ENCODE peak calls at places on chromosomes 2 and 18, in six cellular contexts. One of them, this sample, is unnamed.

GRCh38 chr2:100321881-100322820 is at the start of gene LONRF2:
- DNase-seq in endothelial cell: peak
- DNase-seq in breast epithelium: no peak
- DNase-seq in Peyer's patch: no peak
- DNase-seq in fibroblast of villous mesenchyme: no peak
- DNase-seq in IMR-90: no peak
- DNase-seq in this sample: peak

GRCh38 chr18:51241226-51241625 is 43.7 kb upstream of the MEX3C start:
- DNase-seq in Peyer's patch: no peak
- DNase-seq in fibroblast of villous mesenchyme: no peak
- DNase-seq in endothelial cell: no peak
- DNase-seq in breast epithelium: no peak
- DNase-seq in IMR-90: no peak
- DNase-seq in this sample: no peak

GRCh38 chr2:191038241-191038725 is 24.3 kb upstream of the STAT1 start:
- DNase-seq in Peyer's patch: no peak
- DNase-seq in fibroblast of villous mesenchyme: peak
- DNase-seq in breast epithelium: no peak
- DNase-seq in IMR-90: peak
- DNase-seq in endothelial cell: no peak
- DNase-seq in this sample: no peak

GRCh38 chr2:214543386-214543955 is 132.6 kb downstream of the VWC2L start:
- DNase-seq in fibroblast of villous mesenchyme: peak
- DNase-seq in IMR-90: peak
- DNase-seq in Peyer's patch: no peak
- DNase-seq in endothelial cell: no peak
- DNase-seq in breast epithelium: no peak
- DNase-seq in this sample: no peak

GRCh38 chr18:51531496-51531895 is 334.0 kb upstream of the MEX3C start:
- DNase-seq in endothelial cell: no peak
- DNase-seq in fibroblast of villous mesenchyme: no peak
- DNase-seq in IMR-90: no peak
- DNase-seq in Peyer's patch: no peak
- DNase-seq in breast epithelium: no peak
- DNase-seq in this sample: no peak

GRCh38 chr2:30293303-30293912 is 62.1 kb downstream of the LBH start:
- DNase-seq in IMR-90: peak
- DNase-seq in fibroblast of villous mesenchyme: peak
- DNase-seq in endothelial cell: peak
- DNase-seq in breast epithelium: no peak
- DNase-seq in Peyer's patch: no peak
- DNase-seq in this sample: peak

GRCh38 chr18:41744664-41745063 is 210.4 kb upstream of the PIK3C3 start:
- DNase-seq in breast epithelium: no peak
- DNase-seq in endothelial cell: no peak
- DNase-seq in Peyer's patch: no peak
- DNase-seq in fibroblast of villous mesenchyme: no peak
- DNase-seq in IMR-90: no peak
- DNase-seq in this sample: no peak

GRCh38 chr2:69353360-69353759 is 33.7 kb downstream of the GFPT1 start:
- DNase-seq in endothelial cell: no peak
- DNase-seq in IMR-90: no peak
- DNase-seq in Peyer's patch: no peak
- DNase-seq in breast epithelium: no peak
- DNase-seq in fibroblast of villous mesenchyme: no peak
- DNase-seq in this sample: no peak

GRCh38 chr2:102790086-102790453 is 28.2 kb downstream of the TMEM182 start:
- DNase-seq in endothelial cell: no peak
- DNase-seq in fibroblast of villous mesenchyme: no peak
- DNase-seq in Peyer's patch: no peak
- DNase-seq in IMR-90: no peak
- DNase-seq in breast epithelium: no peak
- DNase-seq in this sample: no peak

GRCh38 chr18:37965572-37965970 is 400.0 kb upstream of the CELF4 start:
- DNase-seq in IMR-90: no peak
- DNase-seq in breast epithelium: no peak
- DNase-seq in fibroblast of villous mesenchyme: no peak
- DNase-seq in Peyer's patch: no peak
- DNase-seq in endothelial cell: no peak
- DNase-seq in this sample: no peak

GRCh38 chr2:144407262-144407661 is 112.7 kb downstream of the ZEB2 start:
- DNase-seq in endothelial cell: no peak
- DNase-seq in Peyer's patch: no peak
- DNase-seq in fibroblast of villous mesenchyme: no peak
- DNase-seq in IMR-90: no peak
- DNase-seq in breast epithelium: no peak
- DNase-seq in this sample: no peak

GRCh38 chr2:207333599-207334308 is 168.0 kb upstream of the KLF7 start:
- DNase-seq in IMR-90: peak
- DNase-seq in endothelial cell: no peak
- DNase-seq in breast epithelium: no peak
- DNase-seq in fibroblast of villous mesenchyme: no peak
- DNase-seq in Peyer's patch: no peak
- DNase-seq in this sample: no peak

GRCh38 chr2:54879598-54880355 is 156.3 kb downstream of the EML6 start:
- DNase-seq in IMR-90: no peak
- DNase-seq in endothelial cell: no peak
- DNase-seq in Peyer's patch: no peak
- DNase-seq in breast epithelium: no peak
- DNase-seq in fibroblast of villous mesenchyme: no peak
- DNase-seq in this sample: no peak

GRCh38 chr2:5236308-5236707 is 455.9 kb upstream of the SOX11 start:
- DNase-seq in breast epithelium: no peak
- DNase-seq in Peyer's patch: no peak
- DNase-seq in IMR-90: no peak
- DNase-seq in fibroblast of villous mesenchyme: no peak
- DNase-seq in endothelial cell: no peak
- DNase-seq in this sample: no peak

GRCh38 chr2:239500915-239501630 is 100.3 kb upstream of the HDAC4 start:
- DNase-seq in breast epithelium: no peak
- DNase-seq in IMR-90: no peak
- DNase-seq in Peyer's patch: no peak
- DNase-seq in endothelial cell: no peak
- DNase-seq in fibroblast of villous mesenchyme: no peak
- DNase-seq in this sample: no peak

GRCh38 chr2:215791481-215791937 is 221.8 kb downstream of the MREG start:
- DNase-seq in Peyer's patch: no peak
- DNase-seq in fibroblast of villous mesenchyme: no peak
- DNase-seq in breast epithelium: no peak
- DNase-seq in endothelial cell: no peak
- DNase-seq in IMR-90: no peak
- DNase-seq in this sample: no peak

GRCh38 chr18:13558132-13558531 is 168.2 kb downstream of the FAM210A start:
- DNase-seq in IMR-90: peak
- DNase-seq in fibroblast of villous mesenchyme: peak
- DNase-seq in breast epithelium: no peak
- DNase-seq in Peyer's patch: peak
- DNase-seq in endothelial cell: peak
- DNase-seq in this sample: peak
- TF ChIP-seq CTCF in IMR-90: peak
- TF ChIP-seq CTCF in fibroblast of villous mesenchyme: peak
- TF ChIP-seq CTCF in breast epithelium: no peak
- TF ChIP-seq CTCF in Peyer's patch: peak
- TF ChIP-seq CTCF in endothelial cell: peak
- TF ChIP-seq CTCF in this sample: peak

GRCh38 chr2:26173596-26174482 is 951 bp downstream of the GAREM2 start:
- DNase-seq in fibroblast of villous mesenchyme: no peak
- DNase-seq in IMR-90: no peak
- DNase-seq in endothelial cell: no peak
- DNase-seq in breast epithelium: no peak
- DNase-seq in Peyer's patch: no peak
- DNase-seq in this sample: no peak

GRCh38 chr2:26172866-26173595 is at the start of gene GAREM2:
- DNase-seq in IMR-90: no peak
- DNase-seq in fibroblast of villous mesenchyme: no peak
- DNase-seq in endothelial cell: no peak
- DNase-seq in breast epithelium: no peak
- DNase-seq in Peyer's patch: no peak
- DNase-seq in this sample: no peak

GRCh38 chr2:26170795-26171194 is 2.1 kb upstream of the GAREM2 start:
- DNase-seq in IMR-90: no peak
- DNase-seq in fibroblast of villous mesenchyme: no peak
- DNase-seq in endothelial cell: no peak
- DNase-seq in Peyer's patch: no peak
- DNase-seq in breast epithelium: no peak
- DNase-seq in this sample: no peak

GRCh38 chr2:26174691-26175181 is 1.8 kb downstream of the GAREM2 start:
- DNase-seq in IMR-90: no peak
- DNase-seq in Peyer's patch: no peak
- DNase-seq in breast epithelium: no peak
- DNase-seq in fibroblast of villous mesenchyme: no peak
- DNase-seq in endothelial cell: no peak
- DNase-seq in this sample: no peak

DNA sequence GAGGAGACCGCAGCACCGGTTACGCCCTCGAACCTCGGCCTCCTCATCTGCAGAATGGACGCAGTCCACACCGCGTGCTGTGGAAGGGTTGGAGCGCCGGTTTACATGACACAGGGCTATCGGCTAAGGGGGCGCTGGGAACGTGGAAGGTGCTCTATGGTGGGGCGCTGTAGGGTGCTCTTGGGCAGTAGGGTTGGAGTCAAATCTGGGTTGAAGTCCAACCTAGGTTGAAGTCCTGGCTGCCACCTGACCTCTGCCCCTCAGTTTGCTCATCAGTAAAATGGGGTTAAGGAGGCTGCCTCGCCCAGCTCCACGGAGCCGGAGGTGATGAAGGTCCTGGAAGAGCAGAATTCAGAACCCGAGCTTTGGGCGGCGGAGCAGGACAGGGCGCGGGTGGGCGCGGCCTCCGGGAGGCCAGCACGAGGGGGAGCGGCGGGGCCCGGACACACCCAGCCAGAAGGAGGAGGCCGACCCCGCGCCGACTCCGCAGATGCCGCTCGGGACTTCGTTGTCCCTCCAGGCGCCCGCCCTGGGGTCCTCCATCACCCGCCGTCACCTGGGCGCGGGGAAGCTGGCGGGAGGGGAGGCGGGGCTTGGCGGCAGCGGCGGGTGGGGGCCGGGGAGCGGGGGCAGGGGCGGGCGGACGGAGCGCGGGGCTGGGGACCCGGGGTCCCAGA is 561 bp upstream of the GAREM2 start:
- DNase-seq in fibroblast of villous mesenchyme: no peak
- DNase-seq in Peyer's patch: no peak
- DNase-seq in endothelial cell: no peak
- DNase-seq in breast epithelium: no peak
- DNase-seq in IMR-90: no peak
- DNase-seq in this sample: no peak
- TF ChIP-seq CTCF in fibroblast of villous mesenchyme: no peak
- TF ChIP-seq CTCF in Peyer's patch: no peak
- TF ChIP-seq CTCF in endothelial cell: no peak
- TF ChIP-seq CTCF in breast epithelium: no peak
- TF ChIP-seq CTCF in IMR-90: no peak
- TF ChIP-seq CTCF in this sample: no peak

GRCh38 chr2:36696533-36696932 is at the start of gene VIT:
- DNase-seq in breast epithelium: no peak
- DNase-seq in endothelial cell: no peak
- DNase-seq in Peyer's patch: no peak
- DNase-seq in IMR-90: no peak
- DNase-seq in fibroblast of villous mesenchyme: peak
- DNase-seq in this sample: no peak

GRCh38 chr2:36698978-36699377 is 2.5 kb downstream of the VIT start:
- DNase-seq in Peyer's patch: no peak
- DNase-seq in fibroblast of villous mesenchyme: peak
- DNase-seq in breast epithelium: no peak
- DNase-seq in IMR-90: no peak
- DNase-seq in endothelial cell: no peak
- DNase-seq in this sample: no peak

GRCh38 chr2:36697424-36698066 is 1.0 kb downstream of the VIT start:
- DNase-seq in endothelial cell: no peak
- DNase-seq in breast epithelium: no peak
- DNase-seq in Peyer's patch: no peak
- DNase-seq in fibroblast of villous mesenchyme: peak
- DNase-seq in IMR-90: peak
- DNase-seq in this sample: no peak

GRCh38 chr2:36693825-36694224 is 2.7 kb upstream of the VIT start:
- DNase-seq in IMR-90: no peak
- DNase-seq in breast epithelium: no peak
- DNase-seq in Peyer's patch: no peak
- DNase-seq in endothelial cell: no peak
- DNase-seq in fibroblast of villous mesenchyme: no peak
- DNase-seq in this sample: no peak

GRCh38 chr2:36695746-36696415 is 626 bp upstream of the VIT start:
- DNase-seq in endothelial cell: peak
- DNase-seq in IMR-90: peak
- DNase-seq in breast epithelium: no peak
- DNase-seq in Peyer's patch: no peak
- DNase-seq in fibroblast of villous mesenchyme: peak
- DNase-seq in this sample: no peak
- TF ChIP-seq CTCF in endothelial cell: no peak
- TF ChIP-seq CTCF in IMR-90: peak
- TF ChIP-seq CTCF in breast epithelium: no peak
- TF ChIP-seq CTCF in Peyer's patch: no peak
- TF ChIP-seq CTCF in fibroblast of villous mesenchyme: peak
- TF ChIP-seq CTCF in this sample: no peak

GRCh38 chr2:163646659-163647058 is 89.1 kb downstream of the FIGN start:
- DNase-seq in IMR-90: no peak
- DNase-seq in breast epithelium: no peak
- DNase-seq in endothelial cell: no peak
- DNase-seq in fibroblast of villous mesenchyme: no peak
- DNase-seq in Peyer's patch: no peak
- DNase-seq in this sample: no peak

GRCh38 chr2:163647300-163647699 is 88.5 kb downstream of the FIGN start:
- DNase-seq in breast epithelium: no peak
- DNase-seq in Peyer's patch: no peak
- DNase-seq in fibroblast of villous mesenchyme: no peak
- DNase-seq in IMR-90: no peak
- DNase-seq in endothelial cell: no peak
- DNase-seq in this sample: no peak

GRCh38 chr2:163640542-163641195 is 95.1 kb downstream of the FIGN start:
- DNase-seq in Peyer's patch: no peak
- DNase-seq in IMR-90: no peak
- DNase-seq in fibroblast of villous mesenchyme: no peak
- DNase-seq in endothelial cell: no peak
- DNase-seq in breast epithelium: no peak
- DNase-seq in this sample: no peak

GRCh38 chr2:163641986-163642385 is 93.8 kb downstream of the FIGN start:
- DNase-seq in endothelial cell: no peak
- DNase-seq in breast epithelium: no peak
- DNase-seq in Peyer's patch: no peak
- DNase-seq in IMR-90: peak
- DNase-seq in fibroblast of villous mesenchyme: peak
- DNase-seq in this sample: no peak

DNA sequence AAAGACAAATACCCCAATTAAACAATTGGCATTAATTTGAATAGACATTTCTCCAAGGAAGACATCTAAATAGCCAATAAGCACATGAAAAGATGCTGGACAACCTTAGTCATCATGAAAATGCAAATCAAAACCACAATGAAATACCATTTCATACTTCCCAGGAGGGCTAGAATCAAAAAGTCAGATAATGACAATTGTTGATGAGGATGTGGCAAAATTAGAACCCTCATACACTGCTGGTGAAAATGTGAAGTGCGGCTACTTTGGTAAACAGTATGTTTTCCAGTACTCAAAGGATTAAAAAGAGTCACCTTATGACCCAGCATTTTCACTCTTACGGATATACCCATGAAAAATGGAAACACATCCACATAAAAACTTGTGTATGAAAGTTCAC is 91.6 kb downstream of the FIGN start:
- DNase-seq in Peyer's patch: no peak
- DNase-seq in endothelial cell: no peak
- DNase-seq in breast epithelium: no peak
- DNase-seq in IMR-90: no peak
- DNase-seq in fibroblast of villous mesenchyme: no peak
- DNase-seq in this sample: no peak
- TF ChIP-seq CTCF in Peyer's patch: no peak
- TF ChIP-seq CTCF in endothelial cell: no peak
- TF ChIP-seq CTCF in breast epithelium: no peak
- TF ChIP-seq CTCF in IMR-90: no peak
- TF ChIP-seq CTCF in fibroblast of villous mesenchyme: no peak
- TF ChIP-seq CTCF in this sample: no peak

GRCh38 chr2:194819367-194819766 is 837.7 kb upstream of the SLC39A10 start:
- DNase-seq in breast epithelium: no peak
- DNase-seq in IMR-90: no peak
- DNase-seq in fibroblast of villous mesenchyme: no peak
- DNase-seq in endothelial cell: no peak
- DNase-seq in Peyer's patch: no peak
- DNase-seq in this sample: no peak
- TF ChIP-seq CTCF in breast epithelium: no peak
- TF ChIP-seq CTCF in IMR-90: no peak
- TF ChIP-seq CTCF in fibroblast of villous mesenchyme: no peak
- TF ChIP-seq CTCF in endothelial cell: no peak
- TF ChIP-seq CTCF in Peyer's patch: no peak
- TF ChIP-seq CTCF in this sample: no peak

This sample was measured in activated B cell treated with CpG ODN at 0.5 μM for 24 hours.